ENCODE peak calls at places on chromosomes 4 and X, in seven cellular contexts. One of them, this sample, is unnamed.

GRCh38 chrX:16188687-16189086 is 21.4 kb downstream of the MAGEB17 start:
- DNase-seq in ovary: no peak
- DNase-seq in tibial nerve: no peak
- DNase-seq in transverse colon: no peak
- DNase-seq in A549: no peak
- DNase-seq in esophagus muscularis mucosa: no peak
- DNase-seq in heart right ventricle: no peak
- DNase-seq in this sample: no peak

GRCh38 chrX:29318051-29318450 is 730.8 kb downstream of the IL1RAPL1 start:
- DNase-seq in ovary: no peak
- DNase-seq in tibial nerve: no peak
- DNase-seq in transverse colon: no peak
- DNase-seq in A549: no peak
- DNase-seq in esophagus muscularis mucosa: no peak
- DNase-seq in heart right ventricle: no peak
- DNase-seq in this sample: no peak

GRCh38 chr4:8599657-8600056 is 7.1 kb downstream of the CPZ start:
- DNase-seq in ovary: peak; percentile 80
- DNase-seq in tibial nerve: no peak
- DNase-seq in transverse colon: no peak
- DNase-seq in A549: no peak
- DNase-seq in esophagus muscularis mucosa: no peak
- DNase-seq in heart right ventricle: no peak
- DNase-seq in this sample: no peak

GRCh38 chrX:28997716-28998115 is 410.5 kb downstream of the IL1RAPL1 start:
- DNase-seq in ovary: no peak
- DNase-seq in tibial nerve: no peak
- DNase-seq in transverse colon: no peak
- DNase-seq in A549: no peak
- DNase-seq in esophagus muscularis mucosa: no peak
- DNase-seq in heart right ventricle: peak; percentile 22
- DNase-seq in this sample: no peak

GRCh38 chrX:147953976-147954375 is 27.2 kb upstream of the FMR1NB start:
- DNase-seq in ovary: no peak
- DNase-seq in tibial nerve: peak; percentile 8
- DNase-seq in transverse colon: no peak
- DNase-seq in A549: no peak
- DNase-seq in esophagus muscularis mucosa: no peak
- DNase-seq in heart right ventricle: no peak
- DNase-seq in this sample: no peak

GRCh38 chr4:145935253-145936141 is 3.1 kb downstream of the ZNF827 start:
- DNase-seq in ovary: peak; percentile 74
- DNase-seq in tibial nerve: no peak
- DNase-seq in transverse colon: peak; percentile 52
- DNase-seq in A549: no peak
- DNase-seq in esophagus muscularis mucosa: no peak
- DNase-seq in heart right ventricle: peak; percentile 48
- DNase-seq in this sample: no peak

GRCh38 chrX:25039036-25039435 is 23.3 kb upstream of the ARX start:
- DNase-seq in ovary: no peak
- DNase-seq in tibial nerve: no peak
- DNase-seq in transverse colon: no peak
- DNase-seq in A549: no peak
- DNase-seq in esophagus muscularis mucosa: no peak
- DNase-seq in heart right ventricle: no peak
- DNase-seq in this sample: no peak

GRCh38 chr4:166913926-166914325 is 320.4 kb downstream of the SPOCK3 start:
- DNase-seq in ovary: no peak
- DNase-seq in tibial nerve: no peak
- DNase-seq in transverse colon: no peak
- DNase-seq in A549: no peak
- DNase-seq in esophagus muscularis mucosa: no peak
- DNase-seq in heart right ventricle: no peak
- DNase-seq in this sample: no peak

GRCh38 chr4:105107105-105107856 is 39.4 kb upstream of the TET2 start:
- DNase-seq in ovary: no peak
- DNase-seq in tibial nerve: no peak
- DNase-seq in transverse colon: no peak
- DNase-seq in A549: no peak
- DNase-seq in esophagus muscularis mucosa: no peak
- DNase-seq in heart right ventricle: no peak
- DNase-seq in this sample: no peak

GRCh38 chr4:184259866-184260265 is 42.2 kb upstream of the ENPP6 start:
- DNase-seq in ovary: no peak
- DNase-seq in tibial nerve: no peak
- DNase-seq in transverse colon: no peak
- DNase-seq in A549: no peak
- DNase-seq in esophagus muscularis mucosa: peak; percentile 72
- DNase-seq in heart right ventricle: no peak
- DNase-seq in this sample: no peak

GRCh38 chrX:141619336-141619735 is 29.8 kb downstream of the SPANXA2 start:
- DNase-seq in ovary: no peak
- DNase-seq in tibial nerve: no peak
- DNase-seq in transverse colon: no peak
- DNase-seq in A549: no peak
- DNase-seq in esophagus muscularis mucosa: no peak
- DNase-seq in heart right ventricle: no peak
- DNase-seq in this sample: no peak

GRCh38 chr4:38136604-38137003 is 176.4 kb downstream of the PTTG2 start:
- DNase-seq in ovary: no peak
- DNase-seq in tibial nerve: no peak
- DNase-seq in transverse colon: no peak
- DNase-seq in A549: no peak
- DNase-seq in esophagus muscularis mucosa: no peak
- DNase-seq in heart right ventricle: no peak
- DNase-seq in this sample: no peak

GRCh38 chr4:154506253-154506652 is 14.7 kb upstream of the DCHS2 start:
- DNase-seq in ovary: no peak
- DNase-seq in tibial nerve: peak; percentile 20
- DNase-seq in transverse colon: no peak
- DNase-seq in A549: no peak
- DNase-seq in esophagus muscularis mucosa: peak; percentile 80
- DNase-seq in heart right ventricle: no peak
- DNase-seq in this sample: no peak

GRCh38 chrX:21700289-21700688 is 42.2 kb upstream of the KLHL34 start:
- DNase-seq in ovary: no peak
- DNase-seq in tibial nerve: no peak
- DNase-seq in transverse colon: no peak
- DNase-seq in A549: no peak
- DNase-seq in esophagus muscularis mucosa: no peak
- DNase-seq in heart right ventricle: no peak
- DNase-seq in this sample: no peak

GRCh38 chr4:6115746-6116586 is 84.4 kb downstream of the JAKMIP1 start:
- DNase-seq in ovary: no peak
- DNase-seq in tibial nerve: no peak
- DNase-seq in transverse colon: no peak
- DNase-seq in A549: no peak
- DNase-seq in esophagus muscularis mucosa: no peak
- DNase-seq in heart right ventricle: no peak
- DNase-seq in this sample: no peak

GRCh38 chr4:155822572-155822971 is 43.5 kb downstream of the ASIC5 start:
- DNase-seq in ovary: no peak
- DNase-seq in tibial nerve: no peak
- DNase-seq in transverse colon: no peak
- DNase-seq in A549: peak; percentile 2
- DNase-seq in esophagus muscularis mucosa: no peak
- DNase-seq in heart right ventricle: no peak
- DNase-seq in this sample: no peak

GRCh38 chrX:107654778-107655761 is 26.8 kb downstream of the PRPS1 start:
- DNase-seq in ovary: peak; percentile 48
- DNase-seq in tibial nerve: peak; percentile 27
- DNase-seq in transverse colon: peak; percentile 59
- DNase-seq in A549: no peak
- DNase-seq in esophagus muscularis mucosa: peak; percentile 92
- DNase-seq in heart right ventricle: peak; percentile 50
- DNase-seq in this sample: peak; percentile 59

GRCh38 chr4:17376205-17376604 is 135.7 kb downstream of the QDPR start:
- DNase-seq in ovary: no peak
- DNase-seq in tibial nerve: no peak
- DNase-seq in transverse colon: no peak
- DNase-seq in A549: no peak
- DNase-seq in esophagus muscularis mucosa: no peak
- DNase-seq in heart right ventricle: no peak
- DNase-seq in this sample: no peak

GRCh38 chr4:14254252-14254651 is 626.7 kb upstream of the BOD1L1 start:
- DNase-seq in ovary: no peak
- DNase-seq in tibial nerve: peak; percentile 53
- DNase-seq in transverse colon: peak; percentile 25
- DNase-seq in A549: peak; percentile 2
- DNase-seq in esophagus muscularis mucosa: no peak
- DNase-seq in heart right ventricle: peak; percentile 4
- DNase-seq in this sample: no peak

GRCh38 chr4:158169516-158169915 is 3.3 kb downstream of the GASK1B start:
- DNase-seq in ovary: no peak
- DNase-seq in tibial nerve: no peak
- DNase-seq in transverse colon: no peak
- DNase-seq in A549: no peak
- DNase-seq in esophagus muscularis mucosa: no peak
- DNase-seq in heart right ventricle: no peak
- DNase-seq in this sample: no peak

GRCh38 chrX:781216-782211 is 150.9 kb downstream of the SHOX start:
- DNase-seq in ovary: no peak
- DNase-seq in tibial nerve: no peak
- DNase-seq in transverse colon: no peak
- DNase-seq in A549: no peak
- DNase-seq in esophagus muscularis mucosa: no peak
- DNase-seq in heart right ventricle: no peak
- DNase-seq in this sample: no peak

GRCh38 chrX:68490644-68491043 is 8.2 kb upstream of the YIPF6 start:
- DNase-seq in ovary: no peak
- DNase-seq in tibial nerve: no peak
- DNase-seq in transverse colon: no peak
- DNase-seq in A549: peak; percentile 69
- DNase-seq in esophagus muscularis mucosa: no peak
- DNase-seq in heart right ventricle: no peak
- DNase-seq in this sample: no peak
- TF ChIP-seq CTCF in ovary: no peak
- TF ChIP-seq CTCF in tibial nerve: no peak
- TF ChIP-seq CTCF in transverse colon: peak; percentile 18
- TF ChIP-seq CTCF in A549: peak; percentile 42
- TF ChIP-seq CTCF in esophagus muscularis mucosa: no peak
- TF ChIP-seq CTCF in heart right ventricle: no peak
- TF ChIP-seq CTCF in this sample: peak; percentile 32

DNA sequence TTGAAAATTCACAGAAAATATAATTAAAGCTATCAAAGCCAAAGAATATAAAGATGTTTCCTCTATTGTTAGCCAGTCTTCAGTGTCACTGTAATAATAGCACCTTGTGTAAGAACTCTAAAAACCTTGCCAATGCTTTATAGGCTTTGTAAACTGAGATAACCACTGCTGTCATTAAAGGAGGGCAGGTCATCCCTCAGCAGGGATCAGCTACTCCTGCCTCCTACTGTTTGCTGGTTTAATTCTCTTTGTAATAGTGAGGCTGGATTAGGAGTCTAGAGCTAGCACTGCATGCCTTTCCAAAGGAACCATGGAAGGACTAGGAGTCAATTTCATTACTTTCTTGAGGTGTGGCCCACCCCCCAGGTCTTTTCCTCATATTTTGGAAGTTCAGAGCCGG is 46.2 kb downstream of the FHIP1A start:
- DNase-seq in ovary: no peak
- DNase-seq in tibial nerve: no peak
- DNase-seq in transverse colon: peak; percentile 12
- DNase-seq in A549: no peak
- DNase-seq in esophagus muscularis mucosa: no peak
- DNase-seq in heart right ventricle: no peak
- DNase-seq in this sample: no peak
- TF ChIP-seq CTCF in ovary: no peak
- TF ChIP-seq CTCF in tibial nerve: no peak
- TF ChIP-seq CTCF in transverse colon: no peak
- TF ChIP-seq CTCF in A549: no peak
- TF ChIP-seq CTCF in esophagus muscularis mucosa: no peak
- TF ChIP-seq CTCF in heart right ventricle: no peak
- TF ChIP-seq CTCF in this sample: no peak

GRCh38 chrX:46805270-46805669 is 31.6 kb upstream of the RP2 start:
- DNase-seq in ovary: no peak
- DNase-seq in tibial nerve: no peak
- DNase-seq in transverse colon: no peak
- DNase-seq in A549: no peak
- DNase-seq in esophagus muscularis mucosa: no peak
- DNase-seq in heart right ventricle: no peak
- DNase-seq in this sample: no peak

GRCh38 chrX:46803140-46803539 is 33.7 kb upstream of the RP2 start:
- DNase-seq in ovary: no peak
- DNase-seq in tibial nerve: no peak
- DNase-seq in transverse colon: no peak
- DNase-seq in A549: no peak
- DNase-seq in esophagus muscularis mucosa: no peak
- DNase-seq in heart right ventricle: no peak
- DNase-seq in this sample: no peak
- TF ChIP-seq CTCF in ovary: no peak
- TF ChIP-seq CTCF in tibial nerve: no peak
- TF ChIP-seq CTCF in transverse colon: no peak
- TF ChIP-seq CTCF in A549: peak; percentile 47
- TF ChIP-seq CTCF in esophagus muscularis mucosa: no peak
- TF ChIP-seq CTCF in heart right ventricle: no peak
- TF ChIP-seq CTCF in this sample: peak; percentile 15

DNA sequence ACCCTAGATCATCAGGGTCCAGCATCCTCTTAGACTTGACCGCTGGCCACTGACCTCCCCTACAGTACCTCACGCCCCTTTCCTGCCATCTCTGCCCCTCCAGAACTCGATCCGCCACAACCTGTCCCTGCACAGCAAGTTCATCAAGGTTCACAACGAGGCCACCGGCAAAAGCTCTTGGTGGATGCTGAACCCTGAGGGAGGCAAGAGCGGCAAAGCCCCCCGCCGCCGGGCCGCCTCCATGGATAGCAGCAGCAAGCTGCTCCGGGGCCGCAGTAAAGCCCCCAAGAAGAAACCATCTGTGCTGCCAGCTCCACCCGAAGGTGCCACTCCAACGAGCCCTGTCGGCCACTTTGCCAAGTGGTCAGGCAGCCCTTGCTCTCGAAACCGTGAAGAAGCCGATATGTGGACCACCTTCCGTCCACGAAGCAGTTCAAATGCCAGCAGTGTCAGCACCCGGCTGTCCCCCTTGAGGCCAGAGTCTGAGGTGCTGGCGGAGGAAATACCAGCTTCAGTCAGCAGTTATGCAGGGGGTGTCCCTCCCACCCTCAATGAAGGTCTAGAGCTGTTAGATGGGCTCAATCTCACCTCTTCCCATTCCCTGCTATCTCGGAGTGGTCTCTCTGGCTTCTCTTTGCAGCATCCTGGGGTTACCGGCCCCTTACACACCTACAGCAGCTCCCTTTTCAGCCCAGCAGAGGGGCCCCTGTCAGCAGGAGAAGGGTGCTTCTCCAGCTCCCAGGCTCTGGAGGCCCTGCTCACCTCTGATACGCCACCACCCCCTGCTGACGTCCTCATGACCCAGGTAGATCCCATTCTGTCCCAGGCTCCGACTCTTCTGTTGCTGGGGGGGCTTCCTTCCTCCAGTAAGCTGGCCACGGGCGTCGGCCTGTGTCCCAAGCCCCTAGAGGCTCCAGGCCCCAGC is 5.2 kb downstream of the FOXO4 start:
- DNase-seq in ovary: no peak
- DNase-seq in tibial nerve: no peak
- DNase-seq in transverse colon: no peak
- DNase-seq in A549: no peak
- DNase-seq in esophagus muscularis mucosa: no peak
- DNase-seq in heart right ventricle: no peak
- DNase-seq in this sample: no peak
- TF ChIP-seq CTCF in ovary: no peak
- TF ChIP-seq CTCF in tibial nerve: no peak
- TF ChIP-seq CTCF in transverse colon: no peak
- TF ChIP-seq CTCF in A549: no peak
- TF ChIP-seq CTCF in esophagus muscularis mucosa: no peak
- TF ChIP-seq CTCF in heart right ventricle: no peak
- TF ChIP-seq CTCF in this sample: no peak

GRCh38 chr4:96035727-96036126 is 195.8 kb downstream of the PDHA2 start:
- DNase-seq in ovary: no peak
- DNase-seq in tibial nerve: no peak
- DNase-seq in transverse colon: no peak
- DNase-seq in A549: no peak
- DNase-seq in esophagus muscularis mucosa: no peak
- DNase-seq in heart right ventricle: no peak
- DNase-seq in this sample: no peak
- TF ChIP-seq CTCF in ovary: no peak
- TF ChIP-seq CTCF in tibial nerve: no peak
- TF ChIP-seq CTCF in transverse colon: no peak
- TF ChIP-seq CTCF in A549: no peak
- TF ChIP-seq CTCF in esophagus muscularis mucosa: no peak
- TF ChIP-seq CTCF in heart right ventricle: peak; percentile 47
- TF ChIP-seq CTCF in this sample: no peak

This sample was measured in AG09319.